ENCODE peak calls at places on chromosomes 12 and 14, in ten cellular contexts. F is CD8-positive, alpha-beta T cell; P is AG10803; G is epithelial cell of esophagus; M is left ventricle myocardium inferior; L is cardiac fibroblast; Q is foreskin fibroblast; W is neural progenitor cell; Z is RWPE1; Y is OCI-LY7. U is an unnamed sample.

GRCh38 chr12:3225154-3225795 is 148.1 kb downstream of the TSPAN9 start:
- DNase-seq in F (no peak), P (peak), G (no peak), M (no peak), L (peak), Q (peak), W (no peak), Z (no peak), Y (no peak), U (no peak)

GRCh38 chr12:124529595-124530276 is 37.7 kb downstream of the NCOR2 start:
- DNase-seq in F (no peak), P (no peak), G (no peak), M (no peak), L (no peak), Q (no peak), W (no peak), Z (no peak), Y (no peak), U (no peak)

GRCh38 chr12:70557583-70558263 is 79.5 kb downstream of the PTPRB start:
- DNase-seq in F (no peak), P (no peak), G (no peak), M (no peak), L (no peak), Q (no peak), W (no peak), Z (no peak), Y (no peak), U (no peak)

GRCh38 chr14:61558271-61558670 is 137.0 kb upstream of the HIF1A start:
- DNase-seq in F (no peak), P (no peak), G (no peak), M (no peak), L (no peak), Q (no peak), W (no peak), Z (no peak), Y (no peak), U (no peak)

GRCh38 chr14:77947372-77947771 is 147.5 kb downstream of the ADCK1 start:
- DNase-seq in F (no peak), P (no peak), G (no peak), M (no peak), L (no peak), Q (no peak), W (no peak), Z (no peak), Y (no peak), U (no peak)

GRCh38 chr12:32257695-32258496 is 141.5 kb upstream of the FGD4 start:
- DNase-seq in F (no peak), P (no peak), G (no peak), M (no peak), L (no peak), Q (no peak), W (no peak), Z (no peak), Y (no peak), U (no peak)

GRCh38 chr14:70282666-70283065 is 76.8 kb downstream of the COX16 start:
- DNase-seq in F (no peak), P (no peak), G (no peak), M (no peak), L (no peak), Q (no peak), W (no peak), Z (no peak), Y (no peak), U (no peak)

GRCh38 chr14:45976001-45976400 is 675.6 kb downstream of the RPL10L start:
- DNase-seq in F (no peak), P (no peak), G (peak), M (no peak), L (no peak), Q (no peak), W (no peak), Z (no peak), Y (no peak), U (no peak)

GRCh38 chr12:3032770-3033537 is 44.2 kb upstream of the TSPAN9 start:
- DNase-seq in F (no peak), P (no peak), G (no peak), M (no peak), L (no peak), Q (no peak), W (no peak), Z (no peak), Y (no peak), U (no peak)

GRCh38 chr14:51677276-51677675 is 25.6 kb downstream of the FRMD6 start:
- DNase-seq in F (no peak), P (peak), G (no peak), M (no peak), L (peak), Q (peak), W (no peak), Z (no peak), Y (no peak), U (no peak)

GRCh38 chr12:6052940-6053329 is 71.5 kb downstream of the VWF start:
- DNase-seq in F (no peak), P (no peak), G (no peak), M (no peak), L (peak), Q (peak), W (no peak), Z (no peak), Y (no peak), U (no peak)

GRCh38 chr12:6306599-6307220 is 3.8 kb upstream of the PLEKHG6 start:
- DNase-seq in F (no peak), P (no peak), G (peak), M (no peak), L (no peak), Q (no peak), W (no peak), Z (no peak), Y (no peak), U (no peak)

GRCh38 chr14:63673882-63674497 is 32.3 kb upstream of the WDR89 start:
- DNase-seq in F (no peak), P (no peak), G (no peak), M (no peak), L (no peak), Q (no peak), W (no peak), Z (no peak), Y (no peak), U (no peak)

GRCh38 chr14:54219281-54220121 is 177.3 kb upstream of the CDKN3 start:
- DNase-seq in F (no peak), P (peak), G (no peak), M (no peak), L (no peak), Q (peak), W (peak), Z (no peak), Y (no peak), U (no peak)

GRCh38 chr12:102927220-102927619 is 10.2 kb upstream of the PAH start:
- DNase-seq in F (no peak), P (no peak), G (no peak), M (no peak), L (no peak), Q (no peak), W (no peak), Z (no peak), Y (no peak), U (no peak)

GRCh38 chr12:3281588-3282150 is 204.5 kb downstream of the TSPAN9 start:
- DNase-seq in F (no peak), P (no peak), G (no peak), M (no peak), L (peak), Q (no peak), W (no peak), Z (no peak), Y (peak), U (no peak)

GRCh38 chr12:123102381-123102780 is 48.5 kb downstream of the PITPNM2 start:
- DNase-seq in F (no peak), P (no peak), G (no peak), M (no peak), L (no peak), Q (no peak), W (no peak), Z (no peak), Y (no peak), U (no peak)

GRCh38 chr14:76329150-76329881 is 46.6 kb upstream of the ESRRB start:
- DNase-seq in F (no peak), P (no peak), G (no peak), M (no peak), L (no peak), Q (no peak), W (peak), Z (no peak), Y (no peak), U (no peak)

GRCh38 chr14:38070213-38070612 is 137.5 kb upstream of the SSTR1 start:
- DNase-seq in F (no peak), P (no peak), G (no peak), M (no peak), L (no peak), Q (no peak), W (no peak), Z (no peak), Y (no peak), U (no peak)

GRCh38 chr14:31128601-31129526 is 78.7 kb downstream of the HECTD1 start:
- DNase-seq in F (no peak), P (no peak), G (no peak), M (no peak), L (no peak), Q (no peak), W (no peak), Z (no peak), Y (peak), U (no peak)

GRCh38 chr14:75486317-75486716 is 36.0 kb upstream of the BATF start:
- DNase-seq in F (no peak), P (no peak), G (no peak), M (no peak), L (no peak), Q (no peak), W (no peak), Z (no peak), Y (no peak), U (no peak)

GRCh38 chr12:48084066-48084465 is 21.8 kb downstream of the SENP1 start:
- DNase-seq in F (no peak), P (peak), G (no peak), M (no peak), L (peak), Q (peak), W (peak), Z (no peak), Y (peak), U (no peak)

GRCh38 chr12:12048266-12048665 is 22.5 kb upstream of the BCL2L14 start:
- DNase-seq in F (no peak), P (no peak), G (no peak), M (no peak), L (no peak), Q (no peak), W (no peak), Z (no peak), Y (no peak), U (no peak)

GRCh38 chr14:51552768-51553426 is 98.8 kb upstream of the FRMD6 start:
- DNase-seq in F (no peak), P (no peak), G (peak), M (no peak), L (no peak), Q (no peak), W (no peak), Z (no peak), Y (no peak), U (no peak)

GRCh38 chr14:103121161-103121845 is 2.0 kb upstream of the TNFAIP2 start:
- DNase-seq in F (no peak), P (peak), G (no peak), M (peak), L (peak), Q (peak), W (no peak), Z (no peak), Y (no peak), U (no peak)

GRCh38 chr14:47852278-47852677 is 176.9 kb upstream of the MDGA2 start:
- DNase-seq in F (no peak), P (no peak), G (no peak), M (no peak), L (no peak), Q (no peak), W (no peak), Z (no peak), Y (no peak), U (no peak)

GRCh38 chr12:34401659-34402227 is 379.4 kb downstream of the ALG10 start:
- DNase-seq in F (peak), P (no peak), G (no peak), M (peak), L (no peak), Q (no peak), W (no peak), Z (no peak), Y (no peak), U (no peak)

GRCh38 chr12:54141534-54142475 is 47.0 kb downstream of the SMUG1 start:
- DNase-seq in F (no peak), P (peak), G (no peak), M (no peak), L (peak), Q (peak), W (no peak), Z (no peak), Y (no peak), U (no peak)

GRCh38 chr12:113065126-113066007 is 8.8 kb downstream of the DTX1 start:
- DNase-seq in F (no peak), P (no peak), G (peak), M (no peak), L (no peak), Q (peak), W (peak), Z (peak), Y (peak), U (no peak)

GRCh38 chr12:7289743-7290142 is 14.1 kb upstream of the ACSM4 start:
- DNase-seq in F (no peak), P (no peak), G (no peak), M (no peak), L (no peak), Q (peak), W (peak), Z (no peak), Y (peak), U (no peak)

GRCh38 chr12:116722245-116722644 is 15.6 kb downstream of the SPRING1 start:
- DNase-seq in F (no peak), P (no peak), G (no peak), M (no peak), L (no peak), Q (no peak), W (no peak), Z (no peak), Y (no peak), U (no peak)

GRCh38 chr14:81330619-81331122 is 69.5 kb downstream of the STON2 start:
- DNase-seq in F (no peak), P (no peak), G (peak), M (no peak), L (no peak), Q (no peak), W (no peak), Z (peak), Y (no peak), U (no peak)

GRCh38 chr12:111440631-111441030 is 34.9 kb downstream of the SH2B3 start:
- DNase-seq in F (no peak), P (no peak), G (no peak), M (no peak), L (no peak), Q (peak), W (no peak), Z (no peak), Y (no peak), U (no peak)

GRCh38 chr12:109804820-109805761 is 28.1 kb downstream of the TRPV4 start:
- DNase-seq in F (peak), P (peak), G (peak), M (peak), L (peak), Q (peak), W (peak), Z (peak), Y (peak), U (peak)

DNA sequence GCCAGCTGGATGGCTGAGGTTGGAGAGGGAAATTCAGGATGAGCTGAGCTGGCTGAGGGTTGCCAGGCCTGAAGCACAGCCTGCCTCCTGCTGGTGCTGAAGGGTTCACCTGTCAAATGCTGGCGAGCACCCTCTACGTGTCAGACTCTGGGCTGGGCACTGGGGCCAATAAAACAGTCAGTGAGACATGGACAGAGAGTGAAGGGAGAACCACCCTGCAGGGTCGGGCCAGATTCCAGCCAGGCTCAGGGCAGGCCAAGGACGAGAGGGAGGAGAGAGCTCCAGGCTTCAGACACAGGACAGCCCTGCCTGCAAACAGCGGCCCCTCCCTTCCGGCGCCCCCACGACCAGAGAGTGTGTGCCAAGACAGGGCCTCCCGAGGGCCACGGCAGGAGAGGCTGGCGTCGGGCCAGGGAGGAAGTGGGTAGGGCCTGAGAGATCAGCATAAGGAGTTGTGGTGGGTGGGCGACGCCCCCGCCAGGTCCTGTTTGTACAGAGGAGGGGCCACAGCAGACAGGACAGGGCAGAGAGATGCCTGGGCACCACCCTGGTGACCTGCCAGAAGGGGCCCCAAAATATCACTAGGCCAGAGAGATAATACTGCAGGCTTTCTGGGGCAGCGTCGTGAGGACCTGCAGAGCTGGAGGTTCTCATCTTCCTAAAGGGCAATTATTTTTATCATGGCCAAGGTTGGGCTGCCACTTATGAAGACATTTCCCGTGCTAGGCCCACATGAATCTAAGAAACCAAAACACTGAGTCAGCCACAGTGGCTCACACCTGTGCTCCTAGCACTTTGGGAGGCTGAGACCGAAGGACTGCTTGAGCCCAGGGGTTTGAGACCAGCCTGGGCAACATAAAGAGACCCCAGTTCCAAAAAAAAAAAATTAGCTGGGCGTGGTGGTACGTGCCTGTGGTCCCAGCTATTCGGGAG is 73.1 kb upstream of the GPR68 start:
- DNase-seq in F (peak), P (no peak), G (peak), M (peak), L (peak), Q (no peak), W (no peak), Z (peak), Y (peak), U (no peak)
- TF ChIP-seq CTCF in F (no peak), P (no peak), G (peak), M (peak), L (peak), Q (no peak), W (no peak), Z (no peak), Y (peak), U (no peak)

GRCh38 chr12:38384816-38385491 is 68.4 kb downstream of the ALG10B start:
- DNase-seq in F (no peak), P (no peak), G (peak), M (no peak), L (no peak), Q (no peak), W (peak), Z (peak), Y (no peak), U (no peak)
- TF ChIP-seq CTCF in F (no peak), P (no peak), G (peak), M (no peak), L (no peak), Q (no peak), W (peak), Z (no peak), Y (peak), U (no peak)

DNA sequence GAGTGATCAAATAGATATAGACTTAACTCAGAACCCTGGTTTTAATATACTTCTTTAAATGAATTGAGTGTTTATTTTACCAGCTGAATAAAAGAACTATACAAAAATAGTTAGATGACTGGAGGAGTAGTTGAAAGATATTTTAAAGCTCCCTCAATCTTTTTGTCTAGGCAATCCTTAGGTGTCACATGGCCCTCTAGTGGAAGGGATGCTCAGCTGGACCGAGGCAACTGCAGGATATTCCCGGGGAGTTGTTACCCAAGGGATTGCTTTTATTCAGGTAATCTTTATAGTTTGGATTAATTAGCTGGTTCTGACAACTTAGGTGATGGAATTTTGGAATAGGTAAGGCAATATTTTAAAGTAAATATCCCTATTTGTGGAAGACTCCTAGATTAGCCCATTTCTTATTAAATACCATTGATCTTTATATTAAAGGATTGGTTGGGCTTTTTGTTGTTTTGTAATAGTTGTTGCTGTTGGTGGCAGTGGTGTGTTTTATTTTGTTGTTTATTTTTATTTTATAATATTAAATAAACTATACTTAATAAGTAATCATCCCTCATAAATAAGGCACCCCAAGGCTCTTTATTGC is 57.1 kb downstream of the ZDHHC17 start:
- DNase-seq in F (no peak), P (peak), G (peak), M (no peak), L (peak), Q (peak), W (peak), Z (peak), Y (peak), U (peak)
- TF ChIP-seq CTCF in F (no peak), P (peak), G (peak), M (peak), L (peak), Q (peak), W (peak), Z (peak), Y (peak), U (peak)

DNA sequence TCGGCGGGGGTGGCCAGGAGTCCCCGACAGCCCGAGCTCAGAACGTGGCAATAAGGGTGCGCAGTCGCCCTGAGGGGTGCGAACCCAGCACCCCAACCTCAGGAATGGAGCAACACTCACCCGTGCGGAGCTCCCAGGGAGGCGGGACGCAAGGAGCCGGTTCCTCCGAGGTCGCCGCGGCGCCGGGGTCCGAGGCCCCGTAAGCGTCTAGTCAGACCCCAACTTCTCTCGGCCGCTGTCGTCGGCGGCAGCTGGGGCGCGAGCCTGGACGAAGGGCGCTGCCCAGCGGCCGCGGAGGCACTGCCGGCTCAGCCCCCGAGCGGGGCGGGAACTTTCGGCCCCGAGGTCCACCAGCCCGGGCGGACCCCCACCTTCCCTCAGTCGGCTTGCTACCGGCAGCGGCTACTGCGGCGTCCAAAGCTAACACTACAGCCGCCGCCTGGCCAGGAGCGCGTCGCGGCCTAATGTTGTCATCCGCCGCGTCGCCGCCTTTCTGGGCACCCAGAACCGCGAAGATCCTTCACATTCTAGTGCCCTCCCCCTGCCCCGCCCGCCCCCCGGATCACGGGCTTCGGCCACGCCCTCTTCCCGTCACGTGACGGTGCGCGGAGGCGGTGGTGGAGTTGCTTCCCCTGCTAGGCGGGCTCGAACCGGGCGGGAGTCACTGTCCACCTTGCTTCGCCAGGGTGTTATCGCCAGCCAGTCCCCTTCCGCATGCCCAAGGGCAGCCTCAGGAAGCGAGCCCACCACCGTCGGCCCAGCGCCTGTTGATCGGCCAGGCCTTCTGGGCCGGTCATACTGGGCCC is at the start of gene OSBPL8:
- DNase-seq in F (peak), P (peak), G (peak), M (peak), L (peak), Q (peak), W (peak), Z (peak), Y (peak), U (peak)
- TF ChIP-seq CTCF in F (no peak), P (peak), G (no peak), M (peak), L (no peak), Q (no peak), W (peak), Z (peak), Y (peak), U (no peak)

GRCh38 chr12:41681898-41682297 is 462.8 kb downstream of the GXYLT1 start:
- DNase-seq in F (no peak), P (no peak), G (no peak), M (no peak), L (no peak), Q (no peak), W (no peak), Z (no peak), Y (peak), U (no peak)
- TF ChIP-seq CTCF in F (no peak), P (no peak), G (no peak), M (no peak), L (no peak), Q (no peak), W (no peak), Z (no peak), Y (peak), U (no peak)

GRCh38 chr12:104109446-104110271 is 28.4 kb downstream of the NFYB start:
- DNase-seq in F (no peak), P (no peak), G (no peak), M (no peak), L (no peak), Q (no peak), W (no peak), Z (no peak), Y (no peak), U (no peak)
- TF ChIP-seq CTCF in F (peak), P (no peak), G (no peak), M (peak), L (no peak), Q (no peak), W (no peak), Z (peak), Y (peak), U (no peak)

GRCh38 chr12:66768293-66768692 is 89.4 kb upstream of the GRIP1 start:
- DNase-seq in F (no peak), P (no peak), G (no peak), M (no peak), L (no peak), Q (no peak), W (no peak), Z (no peak), Y (peak), U (no peak)
- TF ChIP-seq CTCF in F (no peak), P (no peak), G (no peak), M (no peak), L (no peak), Q (no peak), W (no peak), Z (no peak), Y (no peak), U (no peak)

U was measured in GM20000.